ENCODE peak calls at places on chromosomes 2 and 18, in five cellular contexts. One of them, this sample, is unnamed.

GRCh38 chr2:46306320-46306719 is 9.1 kb downstream of the EPAS1 start:
- DNase-seq in ascending aorta: no peak
- DNase-seq in AG20443: no peak
- DNase-seq in ovary: no peak
- DNase-seq in NCI-H2029: peak; percentile 95
- DNase-seq in this sample: no peak

GRCh38 chr2:197144183-197144582 is 166.4 kb downstream of the ANKRD44 start:
- DNase-seq in ascending aorta: no peak
- DNase-seq in AG20443: no peak
- DNase-seq in ovary: no peak
- DNase-seq in NCI-H2029: no peak
- DNase-seq in this sample: no peak

GRCh38 chr2:211745295-211746097 is 793.1 kb downstream of the ERBB4 start:
- DNase-seq in ascending aorta: no peak
- DNase-seq in AG20443: peak; percentile 76
- DNase-seq in ovary: no peak
- DNase-seq in NCI-H2029: peak; percentile 52
- DNase-seq in this sample: peak; percentile 19

GRCh38 chr18:79599503-79599931 is 80.1 kb upstream of the CTDP1 start:
- DNase-seq in ascending aorta: no peak
- DNase-seq in AG20443: peak; percentile 77
- DNase-seq in ovary: peak; percentile 21
- DNase-seq in NCI-H2029: no peak
- DNase-seq in this sample: no peak

GRCh38 chr2:239393401-239393940 is 7.3 kb downstream of the HDAC4 start:
- DNase-seq in ascending aorta: peak; percentile 61
- DNase-seq in AG20443: peak; percentile 61
- DNase-seq in ovary: peak; percentile 55
- DNase-seq in NCI-H2029: no peak
- DNase-seq in this sample: no peak

GRCh38 chr2:156474316-156474715 is 38.1 kb downstream of the GPD2 start:
- DNase-seq in ascending aorta: no peak
- DNase-seq in AG20443: no peak
- DNase-seq in ovary: no peak
- DNase-seq in NCI-H2029: no peak
- DNase-seq in this sample: no peak

GRCh38 chr2:95260028-95261023 is 13.9 kb upstream of the PROM2 start:
- DNase-seq in ascending aorta: peak; percentile 42
- DNase-seq in AG20443: peak; percentile 52
- DNase-seq in ovary: no peak
- DNase-seq in NCI-H2029: no peak
- DNase-seq in this sample: no peak

GRCh38 chr2:32715981-32716380 is 88.1 kb downstream of the TTC27 start:
- DNase-seq in ascending aorta: no peak
- DNase-seq in AG20443: no peak
- DNase-seq in ovary: no peak
- DNase-seq in NCI-H2029: no peak
- DNase-seq in this sample: no peak

GRCh38 chr2:118639371-118639770 is 208.1 kb downstream of the EN1 start:
- DNase-seq in ascending aorta: no peak
- DNase-seq in AG20443: no peak
- DNase-seq in ovary: no peak
- DNase-seq in NCI-H2029: no peak
- DNase-seq in this sample: no peak

GRCh38 chr2:152580722-152581121 is 136.5 kb downstream of the PRPF40A start:
- DNase-seq in ascending aorta: no peak
- DNase-seq in AG20443: no peak
- DNase-seq in ovary: no peak
- DNase-seq in NCI-H2029: no peak
- DNase-seq in this sample: no peak

GRCh38 chr2:27809761-27810241 is 38.3 kb downstream of the MRPL33 start:
- DNase-seq in ascending aorta: no peak
- DNase-seq in AG20443: peak; percentile 52
- DNase-seq in ovary: no peak
- DNase-seq in NCI-H2029: no peak
- DNase-seq in this sample: no peak

GRCh38 chr2:233838726-233839446 is 15.4 kb downstream of the HJURP start:
- DNase-seq in ascending aorta: no peak
- DNase-seq in AG20443: no peak
- DNase-seq in ovary: no peak
- DNase-seq in NCI-H2029: no peak
- DNase-seq in this sample: no peak

GRCh38 chr2:29755829-29756228 is 165.6 kb downstream of the ALK start:
- DNase-seq in ascending aorta: no peak
- DNase-seq in AG20443: no peak
- DNase-seq in ovary: no peak
- DNase-seq in NCI-H2029: no peak
- DNase-seq in this sample: no peak

GRCh38 chr2:69151974-69152373 is 139.0 kb downstream of the ANTXR1 start:
- DNase-seq in ascending aorta: no peak
- DNase-seq in AG20443: no peak
- DNase-seq in ovary: no peak
- DNase-seq in NCI-H2029: no peak
- DNase-seq in this sample: no peak

GRCh38 chr2:27369471-27370025 is 590 bp downstream of the EIF2B4 start:
- DNase-seq in ascending aorta: peak; percentile 79
- DNase-seq in AG20443: peak; percentile 82
- DNase-seq in ovary: no peak
- DNase-seq in NCI-H2029: peak; percentile 43
- DNase-seq in this sample: no peak

GRCh38 chr2:29186812-29187211 is 71.6 kb downstream of the CLIP4 start:
- DNase-seq in ascending aorta: no peak
- DNase-seq in AG20443: no peak
- DNase-seq in ovary: no peak
- DNase-seq in NCI-H2029: no peak
- DNase-seq in this sample: no peak

GRCh38 chr2:98559581-98559980 is 48.7 kb downstream of the COA5 start:
- DNase-seq in ascending aorta: no peak
- DNase-seq in AG20443: no peak
- DNase-seq in ovary: no peak
- DNase-seq in NCI-H2029: no peak
- DNase-seq in this sample: no peak

GRCh38 chr18:49135871-49136270 is 185.1 kb upstream of the SMAD7 start:
- DNase-seq in ascending aorta: no peak
- DNase-seq in AG20443: peak; percentile 14
- DNase-seq in ovary: no peak
- DNase-seq in NCI-H2029: no peak
- DNase-seq in this sample: no peak

GRCh38 chr2:144890828-144891227 is 370.9 kb upstream of the ZEB2 start:
- DNase-seq in ascending aorta: no peak
- DNase-seq in AG20443: no peak
- DNase-seq in ovary: no peak
- DNase-seq in NCI-H2029: no peak
- DNase-seq in this sample: no peak

GRCh38 chr2:112204411-112204810 is 50.4 kb downstream of the ZC3H8 start:
- DNase-seq in ascending aorta: no peak
- DNase-seq in AG20443: no peak
- DNase-seq in ovary: no peak
- DNase-seq in NCI-H2029: no peak
- DNase-seq in this sample: no peak

GRCh38 chr18:25275414-25276001 is 76.5 kb downstream of the ZNF521 start:
- DNase-seq in ascending aorta: no peak
- DNase-seq in AG20443: no peak
- DNase-seq in ovary: no peak
- DNase-seq in NCI-H2029: no peak
- DNase-seq in this sample: no peak

This sample was measured in cerebellar nuclear complex.